ENCODE peak calls at places on chromosome 1, in ten cellular contexts. K is fibroblast of lung, U is left ventricle myocardium inferior, V is AG04450, T is pancreas, C is endodermal cell, M is uterus, P is endothelial cell of umbilical vein, Z is small intestine, G is PC-3. F is an unnamed sample.
A peak's percentile ranks its signal among the peaks of the same experiment; 100 is the strongest.

GRCh38 chr1:8412183-8412831 is 94.4 kb downstream of the SLC45A1 start:
- DNase-seq in G (peak; percentile 72), Z (peak; percentile 70), M (peak; percentile 82), K (peak; percentile 93), P (peak; percentile 96), C (no peak), V (peak; percentile 58), T (no peak), U (no peak), F (peak; percentile 82)

GRCh38 chr1:59541161-59541560 is 244.3 kb downstream of the FGGY start:
- DNase-seq in Z (no peak), G (no peak), K (no peak), V (no peak), M (no peak), P (no peak), U (no peak), T (no peak), C (no peak), F (no peak)

GRCh38 chr1:26696645-26697440 is 1.0 kb downstream of the ARID1A start:
- DNase-seq in V (no peak), P (no peak), Z (no peak), C (peak; percentile 64), M (peak; percentile 31), K (no peak), G (no peak), T (peak; percentile 57), U (peak; percentile 39), F (no peak)

GRCh38 chr1:176682830-176683229 is 219.9 kb downstream of the PAPPA2 start:
- DNase-seq in P (no peak), K (no peak), T (no peak), U (no peak), M (no peak), G (no peak), Z (no peak), V (no peak), C (no peak), F (no peak)

GRCh38 chr1:38953433-38953860 is 11.8 kb upstream of the RHBDL2 start:
- DNase-seq in C (peak; percentile 64), T (no peak), Z (no peak), K (peak; percentile 18), U (no peak), M (no peak), G (peak; percentile 44), V (no peak), P (no peak), F (no peak)

GRCh38 chr1:16352842-16353535 is 709 bp upstream of the FBXO42 start:
- DNase-seq in T (no peak), U (no peak), M (no peak), G (peak; percentile 35), C (no peak), V (no peak), Z (no peak), P (no peak), K (no peak), F (no peak)

GRCh38 chr1:196372896-196373536 is 235.2 kb downstream of the KCNT2 start:
- DNase-seq in Z (peak; percentile 32), M (no peak), K (peak; percentile 16), T (no peak), C (no peak), V (no peak), P (peak; percentile 54), U (no peak), G (peak; percentile 64), F (no peak)

GRCh38 chr1:16012590-16013219 is 5.1 kb downstream of the HSPB7 start:
- DNase-seq in Z (peak; percentile 49), M (peak; percentile 79), C (peak; percentile 93), P (peak; percentile 46), G (peak; percentile 18), V (no peak), K (peak; percentile 75), T (peak; percentile 79), U (peak; percentile 82), F (no peak)

GRCh38 chr1:65459397-65459768 is 38.9 kb downstream of the LEPR start:
- DNase-seq in P (peak; percentile 50), C (peak; percentile 59), K (peak; percentile 26), U (no peak), M (no peak), G (peak; percentile 65), T (no peak), V (no peak), Z (peak; percentile 21), F (no peak)

GRCh38 chr1:182095946-182096345 is 34.4 kb upstream of the ZNF648 start:
- DNase-seq in G (peak; percentile 76), V (no peak), T (no peak), Z (no peak), K (no peak), U (no peak), P (no peak), M (no peak), C (no peak), F (no peak)

GRCh38 chr1:27513958-27514357 is 24.0 kb upstream of the WASF2 start:
- DNase-seq in P (no peak), K (no peak), M (no peak), Z (no peak), G (no peak), U (peak; percentile 55), T (no peak), C (peak; percentile 53), V (no peak), F (no peak)

GRCh38 chr1:94540440-94541174 is 952 bp downstream of the F3 start:
- DNase-seq in M (no peak), T (no peak), P (no peak), U (no peak), G (no peak), K (no peak), C (no peak), V (no peak), Z (peak; percentile 39), F (no peak)

GRCh38 chr1:94539496-94539895 is 2.1 kb downstream of the F3 start:
- DNase-seq in C (no peak), T (no peak), K (peak; percentile 69), Z (peak; percentile 68), P (no peak), V (no peak), M (no peak), U (peak; percentile 31), G (peak; percentile 86), F (no peak)

GRCh38 chr1:94537254-94537653 is 4.3 kb downstream of the F3 start:
- DNase-seq in Z (no peak), V (no peak), U (no peak), K (no peak), P (no peak), G (no peak), M (no peak), C (no peak), T (no peak), F (no peak)

GRCh38 chr1:94535879-94536278 is 5.7 kb downstream of the F3 start:
- DNase-seq in M (no peak), C (no peak), U (no peak), T (no peak), Z (no peak), V (no peak), G (no peak), K (peak; percentile 54), P (no peak), F (no peak)

DNA sequence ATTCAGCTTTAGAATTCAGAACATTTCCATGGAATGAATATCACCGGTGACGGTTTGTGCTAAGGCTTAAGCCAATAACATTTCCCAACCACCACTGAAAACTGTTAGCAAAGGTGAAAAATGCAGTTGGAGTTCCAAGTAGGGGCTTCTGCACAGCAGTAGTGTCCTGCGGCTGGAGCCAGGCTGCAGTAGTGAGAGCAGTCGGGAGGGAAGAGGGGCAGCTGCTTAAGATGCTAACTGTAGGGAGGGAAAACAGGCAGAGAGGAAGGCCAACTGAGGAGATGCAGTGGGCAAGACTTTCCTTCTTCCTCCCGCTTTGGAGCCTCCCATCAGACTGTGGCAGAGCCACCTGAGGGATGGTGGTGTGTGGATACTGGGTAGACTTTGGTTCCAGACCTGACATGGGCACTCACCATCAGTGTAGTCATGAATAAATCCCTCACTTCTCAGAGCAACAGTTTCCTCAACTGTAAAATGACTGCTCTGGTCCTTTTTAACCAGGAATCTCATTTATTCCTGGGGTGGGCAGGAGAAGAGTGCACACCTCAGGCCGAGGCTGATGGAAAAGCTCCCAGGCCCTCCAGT is 3.2 kb downstream of the F3 start:
- DNase-seq in G (no peak), P (no peak), C (no peak), M (no peak), Z (no peak), T (no peak), U (no peak), V (no peak), K (peak; percentile 43), F (no peak)
- H3K27ac ChIP-seq in G (no peak overlapping the region), P (no peak overlapping the region), C (no peak overlapping the region), M (no peak overlapping the region), Z (no peak overlapping the region), T (peak overlapping the region; percentile 42), U (peak overlapping the region; percentile 90), V (no peak overlapping the region), K (peak overlapping the region; percentile 49), F (peak overlapping the region; percentile 96)

GRCh38 chr1:156725683-156726280 is 2.5 kb upstream of the METTL25B start:
- DNase-seq in G (peak; percentile 96), Z (peak; percentile 91), K (peak; percentile 76), C (peak; percentile 96), P (peak; percentile 86), U (peak; percentile 88), V (peak; percentile 80), M (peak; percentile 89), T (peak; percentile 90), F (no peak)
- H3K27ac ChIP-seq in G (peak overlapping the region; percentile 62), Z (no peak overlapping the region), K (no peak overlapping the region), C (no peak overlapping the region), P (no peak overlapping the region), U (peak overlapping the region; percentile 22), V (no peak overlapping the region), M (peak overlapping the region; percentile 28), T (no peak overlapping the region), F (peak overlapping the region; percentile 85)

DNA sequence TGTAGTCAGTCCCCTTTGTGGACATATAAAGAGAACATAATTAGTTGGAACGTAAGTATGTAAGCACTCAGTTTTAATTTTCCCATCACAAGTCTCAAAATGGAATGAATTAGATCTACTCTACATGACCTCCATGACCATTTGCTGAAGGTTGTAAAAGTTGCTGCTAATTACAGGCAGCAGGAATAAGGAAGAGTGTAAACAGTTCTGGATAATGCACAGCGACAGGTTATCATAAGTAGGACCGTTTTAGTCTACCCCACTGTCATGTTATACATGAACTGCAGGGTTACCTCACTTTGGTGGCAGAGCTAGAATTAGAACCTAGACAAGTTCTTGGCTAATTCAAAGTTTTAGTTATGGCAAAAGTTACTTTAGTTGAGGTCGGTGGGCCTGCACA is 21.7 kb downstream of the YTHDF2 start:
- DNase-seq in C (no peak), P (no peak), V (no peak), T (no peak), G (no peak), Z (no peak), M (no peak), K (no peak), U (no peak), F (no peak)
- H3K27ac ChIP-seq in C (no peak overlapping the region), P (no peak overlapping the region), V (no peak overlapping the region), T (no peak overlapping the region), G (no peak overlapping the region), Z (no peak overlapping the region), M (no peak overlapping the region), K (no peak overlapping the region), U (no peak overlapping the region), F (no peak overlapping the region)

DNA sequence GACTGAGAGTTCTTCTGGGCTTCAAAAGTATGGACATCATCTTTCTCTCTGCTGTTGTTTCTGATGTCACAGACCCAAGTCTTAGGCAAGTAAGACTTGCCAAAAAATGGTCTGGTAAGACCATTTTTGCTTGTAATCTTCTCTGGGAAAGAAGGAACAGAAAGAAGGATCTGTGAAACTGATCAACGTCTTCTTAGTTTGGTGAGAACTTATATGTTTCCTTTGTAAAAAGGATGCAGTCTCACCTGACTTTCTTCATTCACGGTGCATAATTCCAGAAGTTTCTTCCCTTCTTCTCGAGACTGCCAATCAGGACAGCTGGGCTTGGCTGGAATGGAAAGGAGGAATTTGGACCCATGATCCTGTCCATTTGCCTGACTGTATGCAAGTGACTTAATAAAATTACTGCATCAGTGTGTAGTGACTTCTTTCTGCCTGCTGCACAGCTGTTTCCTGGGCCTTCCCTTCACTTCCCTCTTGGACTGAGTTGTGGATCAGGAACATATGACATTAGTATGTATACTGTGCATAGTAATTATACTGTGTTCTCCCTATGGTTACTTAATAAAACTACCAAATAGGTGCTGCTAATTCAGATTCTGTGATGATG is 7.5 kb upstream of the DENND1B start:
- DNase-seq in T (no peak), K (no peak), V (no peak), M (no peak), C (no peak), G (no peak), Z (peak; percentile 82), U (no peak), P (peak; percentile 5), F (no peak)
- H3K27ac ChIP-seq in T (no peak overlapping the region), K (no peak overlapping the region), V (no peak overlapping the region), M (no peak overlapping the region), C (no peak overlapping the region), G (peak overlapping the region; percentile 98), Z (peak overlapping the region; percentile 68), U (no peak overlapping the region), P (no peak overlapping the region), F (peak overlapping the region; percentile 84)

F was measured in epithelial cell of prostate.